ENCODE peak calls at places on chromosomes 1 and 21, in nine cellular contexts. O is HCT116, S is stomach, R is SK-N-MC, E is HL-60, F is breast epithelium, A is transverse colon, Q is GM12878, W is HepG2. B is an unnamed sample.

GRCh38 chr1:110581637-110582036 is 24.5 kb downstream of the KCNA2 start:
- DNase-seq in O (no peak), S (no peak), R (no peak), E (no peak), F (no peak), A (no peak), Q (no peak), W (no peak), B (no peak)

GRCh38 chr1:162904579-162904978 is 43.6 kb upstream of the CCDC190 start:
- DNase-seq in O (no peak), S (no peak), R (no peak), E (no peak), F (no peak), A (no peak), Q (no peak), W (no peak), B (no peak)

GRCh38 chr21:36513430-36513829 is 33.5 kb upstream of the CLDN14 start:
- DNase-seq in O (no peak), S (no peak), R (no peak), E (no peak), F (no peak), A (no peak), Q (no peak), W (no peak), B (no peak)

GRCh38 chr1:81329061-81329460 is 471.7 kb upstream of the ADGRL2 start:
- DNase-seq in O (no peak), S (no peak), R (no peak), E (no peak), F (no peak), A (no peak), Q (no peak), W (no peak), B (no peak)

GRCh38 chr1:196407358-196408041 is 200.7 kb downstream of the KCNT2 start:
- DNase-seq in O (no peak), S (no peak), R (no peak), E (no peak), F (no peak), A (no peak), Q (no peak), W (no peak), B (no peak)

GRCh38 chr1:79825551-79825950 is 819.0 kb upstream of the ADGRL4 start:
- DNase-seq in O (no peak), S (no peak), R (no peak), E (no peak), F (no peak), A (no peak), Q (no peak), W (no peak), B (no peak)

GRCh38 chr1:38476111-38476783 is 383.3 kb downstream of the RRAGC start:
- DNase-seq in O (no peak), S (no peak), R (no peak), E (no peak), F (no peak), A (no peak), Q (no peak), W (no peak), B (no peak)

GRCh38 chr1:99645199-99645598 is 714 bp upstream of the PALMD start:
- DNase-seq in O (no peak), S (no peak), R (no peak), E (no peak), F (peak; percentile 52), A (no peak), Q (no peak), W (peak; percentile 76), B (no peak)

GRCh38 chr1:59976194-59977074 is 49.9 kb upstream of the CYP2J2 start:
- DNase-seq in O (peak; percentile 41), S (peak; percentile 70), R (no peak), E (peak; percentile 29), F (peak; percentile 75), A (peak; percentile 76), Q (no peak), W (peak; percentile 16), B (peak; percentile 75)

GRCh38 chr21:39951183-39952101 is 84.2 kb downstream of the PCP4 start:
- DNase-seq in O (no peak), S (no peak), R (no peak), E (no peak), F (no peak), A (no peak), Q (no peak), W (no peak), B (no peak)
- TF ChIP-seq POLR2AphosphoS5 in O (no peak), S (no peak), R (no peak), E (no peak), F (no peak), A (no peak), Q (no peak), W (no peak), B (no peak)

DNA sequence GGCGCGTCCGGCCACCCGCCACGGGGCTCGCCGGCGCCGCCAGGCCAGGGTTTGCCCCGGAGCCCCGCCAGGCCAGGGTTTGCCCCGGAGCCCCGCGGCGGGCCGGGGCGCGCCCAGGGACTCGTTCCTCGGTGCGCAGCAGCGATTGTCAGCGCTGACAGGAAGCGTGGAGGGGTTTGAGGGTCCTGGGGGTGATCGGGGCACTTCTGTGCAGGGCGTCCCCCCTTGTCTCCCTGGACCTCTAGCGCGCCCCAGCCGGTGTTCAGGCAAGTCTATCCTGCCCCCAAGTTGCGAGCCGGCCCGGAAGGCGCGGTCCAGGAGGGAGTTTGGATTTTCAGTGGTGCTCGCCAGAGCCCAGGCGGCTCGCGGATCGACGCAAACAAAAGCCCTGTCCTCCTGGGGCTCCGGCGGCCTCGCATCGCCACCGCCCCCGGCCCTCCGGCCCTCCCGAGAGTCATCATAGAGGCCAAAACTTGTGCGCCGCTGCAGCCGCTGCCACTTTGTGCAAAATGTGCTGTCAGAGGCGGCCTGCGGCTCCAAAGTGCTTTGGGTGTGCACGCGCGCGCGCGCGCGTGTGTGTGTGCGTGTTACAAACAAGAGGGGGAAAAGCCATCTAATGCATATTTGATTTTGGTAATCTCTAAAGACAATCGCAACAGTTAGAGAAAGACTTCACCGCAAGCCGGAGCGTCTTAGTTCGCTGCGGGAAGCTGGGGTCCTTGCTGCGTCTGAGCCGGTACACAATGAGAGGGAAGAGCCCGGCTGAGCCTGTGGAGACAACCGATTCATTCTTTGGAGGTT is 1.0 kb downstream of the ROR1 start:
- DNase-seq in O (no peak), S (peak; percentile 46), R (no peak), E (no peak), F (no peak), A (peak; percentile 28), Q (no peak), W (no peak), B (peak; percentile 83)
- TF ChIP-seq POLR2AphosphoS5 in O (no peak), S (no peak), R (peak; percentile 20), E (no peak), F (no peak), A (no peak), Q (no peak), W (no peak), B (peak; percentile 49)

GRCh38 chr1:24323281-24323680 is 4.1 kb downstream of the GRHL3 start:
- DNase-seq in O (no peak), S (no peak), R (no peak), E (no peak), F (no peak), A (no peak), Q (no peak), W (no peak), B (no peak)

GRCh38 chr1:24319962-24320361 is 805 bp downstream of the GRHL3 start:
- DNase-seq in O (no peak), S (no peak), R (no peak), E (no peak), F (no peak), A (no peak), Q (no peak), W (no peak), B (no peak)

GRCh38 chr1:24321150-24321549 is 2.0 kb downstream of the GRHL3 start:
- DNase-seq in O (no peak), S (no peak), R (no peak), E (no peak), F (no peak), A (no peak), Q (no peak), W (no peak), B (no peak)

GRCh38 chr1:24322636-24323177 is 3.5 kb downstream of the GRHL3 start:
- DNase-seq in O (no peak), S (no peak), R (no peak), E (no peak), F (no peak), A (no peak), Q (no peak), W (no peak), B (no peak)

GRCh38 chr1:24321712-24322635 is 2.8 kb downstream of the GRHL3 start:
- DNase-seq in O (peak; percentile 82), S (peak; percentile 63), R (peak; percentile 98), E (peak; percentile 86), F (peak; percentile 75), A (peak; percentile 75), Q (no peak), W (no peak), B (peak; percentile 73)
- TF ChIP-seq POLR2AphosphoS5 in O (peak; percentile 33), S (no peak), R (peak; percentile 62), E (peak; percentile 33), F (peak; percentile 49), A (no peak), Q (no peak), W (no peak), B (no peak)

GRCh38 chr1:156813750-156814570 is 2.7 kb downstream of the SH2D2A start:
- DNase-seq in O (peak; percentile 19), S (peak; percentile 72), R (no peak), E (peak; percentile 41), F (peak; percentile 61), A (peak; percentile 82), Q (no peak), W (peak; percentile 35), B (peak; percentile 83)
- TF ChIP-seq POLR2AphosphoS5 in O (no peak), S (no peak), R (peak; percentile 17), E (peak; percentile 46), F (no peak), A (no peak), Q (no peak), W (peak; percentile 30), B (no peak)

DNA sequence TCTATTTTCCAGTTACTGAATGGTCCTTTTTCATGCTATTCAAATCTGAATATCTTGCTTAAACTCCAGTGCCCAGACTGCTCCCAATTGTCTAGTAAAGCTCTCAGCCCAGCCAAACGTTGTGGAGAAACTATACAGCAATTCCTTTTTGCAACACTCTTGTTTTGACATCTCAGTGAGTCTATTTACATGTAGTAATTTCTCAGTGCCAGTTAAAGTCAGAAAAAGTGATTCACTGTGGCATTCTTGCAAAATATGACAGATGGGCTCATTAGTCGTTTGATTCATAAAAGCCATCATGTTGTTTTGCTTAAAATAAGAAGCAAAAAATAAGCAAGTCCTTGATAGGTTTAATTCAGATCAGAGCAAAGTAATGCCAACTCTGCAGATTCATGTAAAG is 20.7 kb upstream of the TMPRSS15 start:
- DNase-seq in O (no peak), S (no peak), R (no peak), E (peak; percentile 45), F (no peak), A (no peak), Q (no peak), W (no peak), B (no peak)
- TF ChIP-seq POLR2AphosphoS5 in O (no peak), S (no peak), R (no peak), E (no peak), F (no peak), A (no peak), Q (no peak), W (no peak), B (no peak)

B was measured in sigmoid colon.